ENCODE peak calls at places on chromosome 4, in four cellular contexts. J, F, M and T are unnamed samples.

GRCh38 chr4:136741468-136741867 is 790.8 kb downstream of the PCDH18 start:
- DNase-seq in J (peak), F (no peak), M (no peak), T (peak)

GRCh38 chr4:10173754-10174749 is 57.5 kb upstream of the WDR1 start:
- DNase-seq in M (no peak), J (no peak), F (no peak), T (no peak)

GRCh38 chr4:157824006-157824405 is 348.8 kb downstream of the GASK1B start:
- DNase-seq in J (no peak), M (no peak), F (no peak), T (no peak)

GRCh38 chr4:56038763-56039162 is 90.0 kb downstream of the CEP135 start:
- DNase-seq in J (no peak), F (no peak), M (no peak), T (no peak)

GRCh38 chr4:186739802-186740434 is 16.3 kb upstream of the FAT1 start:
- DNase-seq in M (no peak), F (no peak), J (no peak), T (no peak)

GRCh38 chr4:25113915-25114904 is 46.0 kb downstream of the SEPSECS start:
- DNase-seq in J (peak), F (peak), M (no peak), T (no peak)

GRCh38 chr4:174332741-174333493 is 49.2 kb downstream of the CEP44 start:
- DNase-seq in M (no peak), J (no peak), F (no peak), T (no peak)

GRCh38 chr4:80265571-80266266 is 745 bp upstream of the FGF5 start:
- DNase-seq in M (no peak), J (peak), F (peak), T (peak)

GRCh38 chr4:23333946-23334878 is 555.6 kb downstream of the PPARGC1A start:
- DNase-seq in J (peak), M (peak), F (peak), T (no peak)

GRCh38 chr4:155900402-155900801 is 3.1 kb upstream of the TDO2 start:
- DNase-seq in F (no peak), J (peak), M (no peak), T (no peak)

GRCh38 chr4:146059153-146059552 is 116.4 kb upstream of the LSM6 start:
- DNase-seq in F (no peak), J (no peak), M (peak), T (no peak)

GRCh38 chr4:155047755-155048154 is 160.7 kb upstream of the NPY2R start:
- DNase-seq in M (no peak), F (no peak), J (peak), T (peak)

GRCh38 chr4:82467442-82467841 is 37.1 kb downstream of the ENOPH1 start:
- DNase-seq in F (peak), J (no peak), M (no peak), T (peak)

GRCh38 chr4:151801547-151802516 is 41.0 kb upstream of the GATB start:
- DNase-seq in J (peak), M (no peak), F (peak), T (peak)

GRCh38 chr4:164989464-164989863 is 12.0 kb upstream of the TRIM61 start:
- DNase-seq in J (no peak), F (no peak), M (no peak), T (no peak)

GRCh38 chr4:121428721-121429120 is 47.9 kb upstream of the QRFPR start:
- DNase-seq in J (peak), M (no peak), F (no peak), T (peak)

GRCh38 chr4:182344968-182345367 is 101.8 kb downstream of the TENM3 start:
- DNase-seq in F (no peak), M (no peak), J (no peak), T (no peak)

GRCh38 chr4:182432819-182433218 is 189.6 kb downstream of the TENM3 start:
- DNase-seq in J (no peak), F (no peak), M (no peak), T (no peak)

GRCh38 chr4:73885570-73886230 is 16.5 kb downstream of the CXCL1 start:
- DNase-seq in J (no peak), F (peak), M (no peak), T (no peak)

GRCh38 chr4:89800012-89800516 is 36.9 kb downstream of the SNCA start:
- DNase-seq in M (no peak), F (no peak), J (peak), T (peak)

GRCh38 chr4:66855956-66856355 is 689.3 kb downstream of the CENPC start:
- DNase-seq in M (no peak), J (no peak), F (no peak), T (no peak)

GRCh38 chr4:123840232-123840631 is 443.6 kb downstream of the SPRY1 start:
- DNase-seq in F (no peak), M (no peak), J (no peak), T (no peak)

GRCh38 chr4:39259571-39260330 is 77.4 kb downstream of the WDR19 start:
- DNase-seq in J (peak), M (no peak), F (no peak), T (peak)

GRCh38 chr4:173821031-173821430 is 291.0 kb upstream of the HAND2 start:
- DNase-seq in J (peak), F (no peak), M (no peak), T (no peak)

GRCh38 chr4:6672131-6672530 is 21.5 kb upstream of the S100P start:
- DNase-seq in M (no peak), J (no peak), F (no peak), T (no peak)

GRCh38 chr4:6674500-6675149 is 19.1 kb upstream of the S100P start:
- DNase-seq in F (peak), J (peak), M (peak), T (peak)

GRCh38 chr4:6671648-6672047 is 22.0 kb upstream of the S100P start:
- DNase-seq in M (no peak), J (no peak), F (no peak), T (no peak)

GRCh38 chr4:6676722-6677558 is 16.7 kb upstream of the S100P start:
- DNase-seq in J (no peak), F (no peak), M (no peak), T (no peak)

DNA sequence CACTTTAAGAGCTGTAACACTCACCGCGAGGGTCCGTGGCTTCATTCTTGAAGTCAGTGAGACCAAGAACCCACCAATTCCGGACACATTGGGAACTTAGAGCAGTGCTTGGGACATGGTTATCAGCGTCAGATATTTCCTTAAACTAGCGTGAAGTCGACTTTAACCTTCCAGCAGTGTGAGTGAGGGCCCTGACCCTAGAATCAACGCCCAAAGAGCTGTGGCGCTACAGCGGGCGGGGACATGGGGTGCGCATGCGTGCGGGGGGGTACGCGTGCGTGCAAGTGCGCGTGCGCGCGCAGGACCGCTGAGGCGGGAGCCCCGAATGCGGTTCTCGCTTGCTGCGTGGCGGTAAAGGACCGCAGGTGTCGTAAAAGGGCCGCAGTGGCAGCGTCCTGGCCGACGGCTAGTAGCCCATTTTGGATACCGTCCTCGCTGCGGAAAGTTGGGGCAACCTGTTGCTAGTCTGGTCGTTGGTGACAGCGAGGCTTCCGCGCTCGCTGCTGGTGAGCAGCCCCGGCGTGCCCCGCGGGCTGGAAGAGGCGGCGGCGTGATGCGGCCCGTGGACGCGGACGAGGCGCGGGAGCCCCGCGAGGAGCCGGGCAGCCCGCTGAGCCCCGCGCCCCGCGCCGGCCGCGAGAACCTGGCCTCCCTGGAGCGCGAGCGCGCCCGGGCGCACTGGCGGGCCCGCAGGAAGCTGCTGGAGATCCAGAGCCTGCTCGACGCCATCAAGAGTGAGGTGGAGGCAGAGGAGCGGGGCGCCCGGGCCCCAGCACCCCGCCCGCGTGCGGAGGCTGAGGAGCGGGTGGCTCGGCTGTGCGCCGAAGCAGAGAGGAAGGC is 19.8 kb upstream of the S100P start:
- DNase-seq in F (peak), J (peak), M (peak), T (peak)
- TF ChIP-seq POLR2A in F (peak), J (no peak), M (peak), T (peak)

GRCh38 chr4:106312997-106313522 is 2.9 kb downstream of the TBCK start:
- DNase-seq in M (no peak), F (peak), J (no peak), T (no peak)
- TF ChIP-seq FOS in M (no peak), F (no peak), J (no peak), T (no peak)

DNA sequence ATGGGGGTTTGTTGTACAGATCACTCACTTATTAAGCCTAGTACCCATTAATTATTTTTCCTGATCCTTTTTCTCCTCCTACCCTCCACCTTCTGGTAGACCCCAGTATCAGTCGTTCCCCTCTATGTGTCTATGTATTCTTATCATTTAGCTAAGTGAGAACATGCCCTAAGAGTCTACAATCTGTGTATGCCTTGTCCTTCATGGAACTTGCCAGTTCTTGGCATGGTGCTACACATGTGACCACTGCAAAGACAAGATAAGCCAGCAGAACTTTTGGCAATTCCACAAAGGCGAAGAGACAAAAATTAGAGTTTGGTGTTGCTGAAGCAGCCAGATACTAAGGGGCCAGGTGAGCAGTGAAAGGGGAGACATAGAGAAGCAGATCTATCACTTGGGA is 101.3 kb downstream of the CORIN start:
- DNase-seq in M (no peak), F (no peak), J (no peak), T (no peak)
- TF ChIP-seq POLR2A in M (no peak), F (no peak), J (no peak), T (no peak)

DNA sequence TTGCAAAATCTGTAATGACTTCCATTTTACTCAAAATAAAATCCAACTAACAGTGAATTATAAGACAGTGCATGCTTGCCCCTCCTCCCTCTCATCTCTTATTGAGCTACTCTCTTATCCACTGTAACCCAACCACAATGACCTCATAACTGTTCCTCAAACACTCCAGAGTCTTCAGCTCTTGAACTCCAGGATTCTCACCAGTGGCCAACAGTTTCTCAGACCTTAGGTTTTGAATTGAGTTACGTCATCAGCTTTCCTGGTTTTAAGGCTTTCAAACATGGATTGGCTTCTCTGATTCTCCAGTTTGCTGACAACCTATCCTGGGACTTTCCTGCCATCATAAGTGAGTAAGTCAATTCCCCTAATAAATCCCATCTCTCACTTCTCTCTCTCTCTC is 938.3 kb downstream of the RAB28 start:
- DNase-seq in F (no peak), M (no peak), J (no peak), T (no peak)
- TF ChIP-seq FOS in F (no peak), M (no peak), J (no peak), T (no peak)

DNA sequence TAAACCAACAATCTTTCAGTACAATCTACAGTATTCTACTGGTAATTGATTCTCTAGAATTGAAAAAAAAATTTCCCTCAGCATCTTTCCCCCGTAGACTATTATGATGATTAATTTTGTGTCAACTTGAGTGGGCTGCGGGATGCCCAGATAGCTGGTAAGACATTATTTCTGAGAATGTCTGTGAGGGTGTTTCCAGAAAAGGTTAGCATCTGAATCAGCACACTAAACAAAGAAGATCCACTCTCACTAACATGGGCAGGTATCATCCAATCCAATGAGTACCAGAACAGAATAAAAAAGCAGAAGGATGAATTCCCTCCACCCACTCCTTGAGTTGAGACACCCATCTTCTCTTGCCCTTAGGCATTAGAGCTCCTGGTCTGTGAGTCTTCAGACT is 186.1 kb upstream of the MAB21L2 start:
- DNase-seq in F (no peak), M (no peak), J (no peak), T (no peak)
- TF ChIP-seq POLR2A in F (no peak), M (no peak), J (no peak), T (no peak)

GRCh38 chr4:168411318-168412150 is 68.8 kb downstream of the DDX60L start:
- DNase-seq in F (peak), M (no peak), J (peak), T (no peak)

GRCh38 chr4:168410681-168411080 is 69.6 kb downstream of the DDX60L start:
- DNase-seq in J (no peak), M (no peak), F (no peak), T (no peak)

GRCh38 chr4:168409089-168409801 is 71.0 kb downstream of the DDX60L start:
- DNase-seq in M (no peak), J (peak), F (no peak), T (peak)

GRCh38 chr4:168408620-168409019 is 71.7 kb downstream of the DDX60L start:
- DNase-seq in F (no peak), J (peak), M (no peak), T (peak)
- TF ChIP-seq FOS in F (no peak), J (no peak), M (no peak), T (peak)